ENCODE peak calls at places on chromosomes 3 and 15, in five cellular contexts. One of them, this sample, is unnamed.

GRCh38 chr15:99916668-99917223 is 183.5 kb upstream of the LYSMD4 start:
- DNase-seq in K562: no peak
- DNase-seq in HepG2: no peak
- DNase-seq in H1: no peak
- DNase-seq in GM12878: no peak
- DNase-seq in this sample: no peak

GRCh38 chr3:182913889-182914288 is 66.4 kb downstream of the DCUN1D1 start:
- DNase-seq in HepG2: no peak
- DNase-seq in GM12878: peak; percentile 63
- DNase-seq in H1: no peak
- DNase-seq in K562: no peak
- DNase-seq in this sample: no peak

GRCh38 chr3:37511357-37511970 is 337.1 kb upstream of the LRRFIP2 start:
- DNase-seq in GM12878: no peak
- DNase-seq in H1: no peak
- DNase-seq in HepG2: no peak
- DNase-seq in K562: no peak
- DNase-seq in this sample: no peak

GRCh38 chr3:104907507-104907906 is 459.2 kb upstream of the ALCAM start:
- DNase-seq in H1: no peak
- DNase-seq in K562: no peak
- DNase-seq in GM12878: no peak
- DNase-seq in HepG2: no peak
- DNase-seq in this sample: no peak

GRCh38 chr3:118110196-118110595 is 924.5 kb downstream of the IGSF11 start:
- DNase-seq in H1: no peak
- DNase-seq in HepG2: no peak
- DNase-seq in GM12878: no peak
- DNase-seq in K562: no peak
- DNase-seq in this sample: peak; percentile 5

GRCh38 chr3:124584552-124585391 is 145.5 kb upstream of the UMPS start:
- DNase-seq in GM12878: no peak
- DNase-seq in H1: no peak
- DNase-seq in K562: peak; percentile 70
- DNase-seq in HepG2: peak; percentile 73
- DNase-seq in this sample: peak; percentile 84

GRCh38 chr3:188881954-188882641 is 289.7 kb upstream of the TPRG1 start:
- DNase-seq in K562: no peak
- DNase-seq in HepG2: peak; percentile 24
- DNase-seq in H1: no peak
- DNase-seq in GM12878: no peak
- DNase-seq in this sample: no peak

GRCh38 chr3:86923071-86923476 is 67.9 kb downstream of the VGLL3 start:
- DNase-seq in H1: no peak
- DNase-seq in GM12878: no peak
- DNase-seq in K562: no peak
- DNase-seq in HepG2: no peak
- DNase-seq in this sample: no peak

GRCh38 chr3:102757950-102758349 is 323.1 kb downstream of the ZPLD1 start:
- DNase-seq in H1: no peak
- DNase-seq in K562: no peak
- DNase-seq in HepG2: no peak
- DNase-seq in GM12878: no peak
- DNase-seq in this sample: no peak

GRCh38 chr3:179734497-179735281 is 81.8 kb downstream of the USP13 start:
- DNase-seq in K562: no peak
- DNase-seq in HepG2: peak; percentile 88
- DNase-seq in H1: no peak
- DNase-seq in GM12878: no peak
- DNase-seq in this sample: no peak

GRCh38 chr15:70374096-70374495 is 276.4 kb upstream of the TLE3 start:
- DNase-seq in HepG2: no peak
- DNase-seq in H1: no peak
- DNase-seq in GM12878: no peak
- DNase-seq in K562: no peak
- DNase-seq in this sample: no peak

GRCh38 chr3:197564097-197564843 is 8.5 kb upstream of the BDH1 start:
- DNase-seq in HepG2: no peak
- DNase-seq in H1: no peak
- DNase-seq in K562: no peak
- DNase-seq in GM12878: no peak
- DNase-seq in this sample: peak; percentile 56

GRCh38 chr3:132205609-132206008 is 111.6 kb upstream of the ACP3 start:
- DNase-seq in K562: no peak
- DNase-seq in GM12878: no peak
- DNase-seq in H1: no peak
- DNase-seq in HepG2: no peak
- DNase-seq in this sample: no peak

GRCh38 chr3:4656059-4656458 is 162.9 kb downstream of the ITPR1 start:
- DNase-seq in GM12878: no peak
- DNase-seq in K562: peak; percentile 67
- DNase-seq in HepG2: peak; percentile 30
- DNase-seq in H1: peak; percentile 44
- DNase-seq in this sample: peak; percentile 91

GRCh38 chr15:37031198-37031597 is 69.2 kb downstream of the MEIS2 start:
- DNase-seq in H1: no peak
- DNase-seq in HepG2: no peak
- DNase-seq in GM12878: no peak
- DNase-seq in K562: no peak
- DNase-seq in this sample: no peak

GRCh38 chr15:41207687-41208448 is 22.7 kb downstream of the EXD1 start:
- DNase-seq in HepG2: no peak
- DNase-seq in K562: no peak
- DNase-seq in GM12878: no peak
- DNase-seq in H1: no peak
- DNase-seq in this sample: no peak

GRCh38 chr3:10242182-10243065 is 5.8 kb upstream of the TATDN2 start:
- DNase-seq in HepG2: no peak
- DNase-seq in GM12878: no peak
- DNase-seq in K562: no peak
- DNase-seq in H1: no peak
- DNase-seq in this sample: no peak

GRCh38 chr15:70259640-70260066 is 161.9 kb upstream of the TLE3 start:
- DNase-seq in GM12878: no peak
- DNase-seq in HepG2: peak; percentile 9
- DNase-seq in K562: peak; percentile 39
- DNase-seq in H1: no peak
- DNase-seq in this sample: peak; percentile 48

GRCh38 chr3:43296565-43296964 is 10.2 kb downstream of the SNRK start:
- DNase-seq in GM12878: no peak
- DNase-seq in K562: no peak
- DNase-seq in H1: no peak
- DNase-seq in HepG2: no peak
- DNase-seq in this sample: no peak

GRCh38 chr15:78315686-78316085 is 16.3 kb upstream of the SKIC8 start:
- DNase-seq in HepG2: peak; percentile 47
- DNase-seq in K562: peak; percentile 40
- DNase-seq in GM12878: no peak
- DNase-seq in H1: no peak
- DNase-seq in this sample: peak; percentile 81

GRCh38 chr3:22908974-22909507 is 294.1 kb upstream of the UBE2E2 start:
- DNase-seq in K562: no peak
- DNase-seq in HepG2: no peak
- DNase-seq in H1: no peak
- DNase-seq in GM12878: no peak
- DNase-seq in this sample: peak; percentile 17

GRCh38 chr15:49900036-49900435 is 219.0 kb downstream of the ATP8B4 start:
- DNase-seq in H1: no peak
- DNase-seq in K562: no peak
- DNase-seq in HepG2: no peak
- DNase-seq in GM12878: no peak
- DNase-seq in this sample: no peak

GRCh38 chr3:38627956-38628355 is 21.5 kb downstream of the SCN5A start:
- DNase-seq in HepG2: peak; percentile 20
- DNase-seq in H1: no peak
- DNase-seq in GM12878: no peak
- DNase-seq in K562: peak; percentile 74
- DNase-seq in this sample: peak; percentile 89

GRCh38 chr3:126284258-126284904 is 72.8 kb downstream of the KLF15 start:
- DNase-seq in GM12878: no peak
- DNase-seq in K562: no peak
- DNase-seq in HepG2: no peak
- DNase-seq in H1: no peak
- DNase-seq in this sample: no peak

GRCh38 chr3:126285369-126285768 is 71.8 kb downstream of the KLF15 start:
- DNase-seq in GM12878: no peak
- DNase-seq in HepG2: no peak
- DNase-seq in K562: no peak
- DNase-seq in H1: no peak
- DNase-seq in this sample: no peak

GRCh38 chr3:126287536-126288181 is 69.5 kb downstream of the KLF15 start:
- DNase-seq in H1: peak; percentile 34
- DNase-seq in GM12878: no peak
- DNase-seq in K562: no peak
- DNase-seq in HepG2: peak; percentile 41
- DNase-seq in this sample: peak; percentile 88

GRCh38 chr3:126288314-126288713 is 68.9 kb downstream of the KLF15 start:
- DNase-seq in H1: no peak
- DNase-seq in HepG2: no peak
- DNase-seq in GM12878: no peak
- DNase-seq in K562: no peak
- DNase-seq in this sample: peak; percentile 55

GRCh38 chr3:126287171-126287535 is 70.1 kb downstream of the KLF15 start:
- DNase-seq in GM12878: no peak
- DNase-seq in H1: no peak
- DNase-seq in HepG2: no peak
- DNase-seq in K562: no peak
- DNase-seq in this sample: no peak
- H3K27me3 ChIP-seq in GM12878: peaks cover 3% of the 10 kb centered on the region
- H3K27me3 ChIP-seq in H1: no peaks in the 10 kb centered on the region
- H3K27me3 ChIP-seq in HepG2: peaks cover 2% of the 10 kb centered on the region
- H3K27me3 ChIP-seq in K562: peaks cover 2% of the 10 kb centered on the region
- H3K27me3 ChIP-seq in this sample: peaks cover 42% of the 10 kb centered on the region

GRCh38 chr15:57388199-57388863 is 12.0 kb downstream of the CGNL1 start:
- DNase-seq in H1: no peak
- DNase-seq in GM12878: no peak
- DNase-seq in HepG2: no peak
- DNase-seq in K562: no peak
- DNase-seq in this sample: no peak
- H3K4me1 ChIP-seq in H1: peaks cover 40% of the 10 kb centered on the region
- H3K4me1 ChIP-seq in GM12878: no peaks in the 10 kb centered on the region
- H3K4me1 ChIP-seq in HepG2: peaks cover 58% of the 10 kb centered on the region
- H3K4me1 ChIP-seq in K562: no peaks in the 10 kb centered on the region
- H3K4me1 ChIP-seq in this sample: peaks cover 65% of the 10 kb centered on the region

DNA sequence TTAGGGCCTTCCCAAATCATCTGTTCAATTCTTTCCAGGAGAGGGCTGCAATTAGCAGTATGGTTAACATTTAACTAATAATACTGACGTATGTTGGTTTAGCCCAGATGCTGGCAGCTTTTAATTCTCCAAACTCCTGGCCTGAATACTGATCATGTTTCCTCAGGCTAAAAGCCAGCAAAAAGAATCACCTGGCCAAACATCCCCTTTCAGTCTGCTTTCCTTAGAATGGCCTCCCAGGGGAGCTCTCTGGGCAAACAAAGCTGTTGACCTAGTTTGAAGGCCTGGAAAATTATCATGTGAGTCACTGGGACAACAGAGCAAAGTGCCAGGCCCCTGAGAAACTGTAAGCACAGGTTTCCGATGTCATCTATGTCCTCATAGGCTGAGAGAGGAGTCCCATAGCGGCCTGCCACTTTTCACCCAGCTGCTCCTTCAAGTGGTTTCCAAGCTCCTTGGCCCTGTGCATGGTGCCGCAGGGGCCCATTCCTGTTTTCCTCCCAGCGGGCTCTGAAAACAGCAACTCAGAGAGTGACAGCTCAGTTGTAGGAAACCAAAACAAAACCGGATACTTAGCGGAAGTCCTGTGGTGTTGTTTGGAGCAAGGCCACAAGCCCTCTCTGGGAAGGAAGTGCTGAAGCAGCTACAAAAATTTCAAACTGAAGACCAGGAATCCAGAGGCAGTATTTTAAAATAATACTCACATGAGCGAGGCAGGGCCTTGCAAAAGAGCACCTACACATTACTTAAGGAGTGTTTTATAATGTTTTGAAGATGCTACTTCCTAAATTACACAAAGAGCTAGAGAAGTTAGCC is 36.5 kb upstream of the RAB11A start:
- DNase-seq in GM12878: no peak
- DNase-seq in K562: peak; percentile 65
- DNase-seq in HepG2: peak; percentile 100
- DNase-seq in H1: peak; percentile 74
- DNase-seq in this sample: peak; percentile 94
- TF ChIP-seq CREB1 in GM12878: no peak
- TF ChIP-seq CREB1 in K562: no peak
- TF ChIP-seq CREB1 in HepG2: peak; percentile 63
- TF ChIP-seq CREB1 in H1: no peak
- TF ChIP-seq CREB1 in this sample: no peak

GRCh38 chr3:151085889-151086483 is 522 bp downstream of the MED12L start:
- DNase-seq in HepG2: no peak
- DNase-seq in H1: no peak
- DNase-seq in K562: no peak
- DNase-seq in GM12878: no peak
- DNase-seq in this sample: peak; percentile 60

GRCh38 chr3:151085227-151085888 is at the start of gene MED12L:
- DNase-seq in GM12878: no peak
- DNase-seq in K562: peak; percentile 52
- DNase-seq in H1: no peak
- DNase-seq in HepG2: peak; percentile 30
- DNase-seq in this sample: peak; percentile 86

GRCh38 chr3:151086484-151087456 is 1.3 kb downstream of the MED12L start:
- DNase-seq in GM12878: no peak
- DNase-seq in K562: no peak
- DNase-seq in H1: no peak
- DNase-seq in HepG2: peak; percentile 70
- DNase-seq in this sample: peak; percentile 84

GRCh38 chr3:151084893-151085226 is 604 bp upstream of the MED12L start:
- DNase-seq in GM12878: no peak
- DNase-seq in K562: no peak
- DNase-seq in H1: no peak
- DNase-seq in HepG2: no peak
- DNase-seq in this sample: no peak

DNA sequence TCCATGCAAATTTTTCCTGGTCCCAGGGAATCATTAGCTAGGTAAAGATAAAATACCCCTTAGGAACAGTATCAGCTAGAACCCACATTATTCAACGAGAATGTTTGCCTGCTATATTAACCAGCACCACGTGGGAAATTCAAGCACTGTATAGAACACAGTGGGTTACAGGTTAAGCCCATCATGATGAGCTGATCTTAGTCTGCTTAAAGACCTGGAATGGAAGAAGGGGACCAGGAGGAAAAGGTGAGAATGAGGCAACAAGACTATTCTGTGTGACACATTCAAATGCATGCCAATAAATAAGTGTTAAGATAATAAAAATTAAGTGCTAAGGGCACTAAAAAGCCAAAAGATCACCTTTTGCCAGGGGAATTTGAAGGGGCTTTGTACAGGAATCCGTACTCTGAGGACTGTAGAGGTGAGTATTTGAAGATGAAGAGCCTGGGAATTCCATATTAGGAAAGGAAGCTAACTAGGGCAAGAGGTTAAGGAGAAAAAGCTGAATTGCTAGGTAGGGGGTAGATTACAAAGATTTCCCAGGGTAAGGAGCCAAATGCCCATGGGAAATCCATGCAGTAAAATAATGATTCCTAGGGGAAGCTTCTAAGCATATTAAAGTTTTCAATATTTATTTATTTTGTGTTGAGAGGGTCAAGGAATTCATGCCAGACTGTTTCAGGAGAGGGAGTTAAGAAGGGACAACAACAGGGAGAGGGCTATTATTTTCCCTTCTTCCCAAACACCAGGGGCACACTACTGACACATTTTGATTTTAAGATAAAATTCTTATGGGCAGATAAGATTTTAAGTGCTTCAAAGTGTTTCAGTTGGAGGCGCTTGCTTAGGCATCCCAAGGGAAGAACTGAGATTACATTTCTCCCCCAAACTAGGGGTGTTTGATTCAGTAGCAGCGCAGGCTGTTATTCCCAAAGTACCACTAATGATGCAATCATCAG is 2.3 kb upstream of the MED12L start:
- DNase-seq in H1: no peak
- DNase-seq in K562: no peak
- DNase-seq in HepG2: no peak
- DNase-seq in GM12878: no peak
- DNase-seq in this sample: no peak
- H3K27me3 ChIP-seq in H1: peaks cover 2% of the 10 kb centered on the region
- H3K27me3 ChIP-seq in K562: peaks cover 7% of the 10 kb centered on the region
- H3K27me3 ChIP-seq in HepG2: peaks cover 8% of the 10 kb centered on the region
- H3K27me3 ChIP-seq in GM12878: peaks cover 9% of the 10 kb centered on the region
- H3K27me3 ChIP-seq in this sample: peaks cover 24% of the 10 kb centered on the region

This sample was measured in GM23338.